ENCODE peak calls at places on chromosomes 7 and 10, in four cellular contexts. One of them, this sample, is unnamed. For H3K36me3, the result is how much of the 10 kb centered on the place peaks cover.

GRCh38 chr10:43282881-43283280 is 16.0 kb upstream of the RASGEF1A start:
- DNase-seq in Panc1: no peak
- DNase-seq in astrocyte: no peak
- DNase-seq in cardiac muscle cell: peak
- DNase-seq in this sample: no peak

GRCh38 chr7:151725844-151726770 is 150.8 kb downstream of the PRKAG2 start:
- DNase-seq in Panc1: no peak
- DNase-seq in astrocyte: no peak
- DNase-seq in cardiac muscle cell: no peak
- DNase-seq in this sample: no peak

GRCh38 chr10:97349752-97350117 is 15.2 kb upstream of the FRAT2 start:
- DNase-seq in Panc1: no peak
- DNase-seq in astrocyte: no peak
- DNase-seq in cardiac muscle cell: no peak
- DNase-seq in this sample: no peak

GRCh38 chr10:43827853-43828252 is 179.2 kb upstream of the ZNF32 start:
- DNase-seq in Panc1: no peak
- DNase-seq in astrocyte: no peak
- DNase-seq in cardiac muscle cell: no peak
- DNase-seq in this sample: no peak

GRCh38 chr7:20268832-20269231 is 51.6 kb upstream of the MACC1 start:
- DNase-seq in Panc1: no peak
- DNase-seq in astrocyte: peak
- DNase-seq in cardiac muscle cell: no peak
- DNase-seq in this sample: no peak

GRCh38 chr10:92480422-92480821 is 93.5 kb downstream of the IDE start:
- DNase-seq in Panc1: no peak
- DNase-seq in astrocyte: no peak
- DNase-seq in cardiac muscle cell: no peak
- DNase-seq in this sample: no peak

GRCh38 chr10:72322280-72323058 is 32.2 kb downstream of the DNAJB12 start:
- DNase-seq in Panc1: no peak
- DNase-seq in astrocyte: no peak
- DNase-seq in cardiac muscle cell: no peak
- DNase-seq in this sample: no peak

GRCh38 chr10:78861456-78862327 is 207.1 kb upstream of the ZMIZ1 start:
- DNase-seq in Panc1: no peak
- DNase-seq in astrocyte: no peak
- DNase-seq in cardiac muscle cell: peak
- DNase-seq in this sample: no peak

GRCh38 chr10:78981970-78982281 is 86.8 kb upstream of the ZMIZ1 start:
- DNase-seq in Panc1: no peak
- DNase-seq in astrocyte: no peak
- DNase-seq in cardiac muscle cell: no peak
- DNase-seq in this sample: no peak

GRCh38 chr10:116861796-116862195 is 12.5 kb downstream of the ENO4 start:
- DNase-seq in Panc1: no peak
- DNase-seq in astrocyte: no peak
- DNase-seq in cardiac muscle cell: no peak
- DNase-seq in this sample: no peak

GRCh38 chr7:33986951-33987948 is 81.9 kb downstream of the BMPER start:
- DNase-seq in Panc1: peak
- DNase-seq in astrocyte: peak
- DNase-seq in cardiac muscle cell: peak
- DNase-seq in this sample: peak

GRCh38 chr7:135685306-135686084 is 23.2 kb downstream of the STMP1 start:
- DNase-seq in Panc1: no peak
- DNase-seq in astrocyte: peak
- DNase-seq in cardiac muscle cell: no peak
- DNase-seq in this sample: no peak

GRCh38 chr7:132779164-132779563 is 202.9 kb upstream of the PLXNA4 start:
- DNase-seq in Panc1: no peak
- DNase-seq in astrocyte: no peak
- DNase-seq in cardiac muscle cell: no peak
- DNase-seq in this sample: no peak

GRCh38 chr7:992742-993607 is 10.0 kb downstream of the CYP2W1 start:
- DNase-seq in Panc1: peak
- DNase-seq in astrocyte: peak
- DNase-seq in cardiac muscle cell: peak
- DNase-seq in this sample: peak

GRCh38 chr10:72738476-72738875 is 46.5 kb downstream of the MCU start:
- DNase-seq in Panc1: no peak
- DNase-seq in astrocyte: no peak
- DNase-seq in cardiac muscle cell: peak
- DNase-seq in this sample: no peak

GRCh38 chr10:37758074-37758473 is 99.3 kb downstream of the ZNF248 start:
- DNase-seq in Panc1: no peak
- DNase-seq in astrocyte: no peak
- DNase-seq in cardiac muscle cell: no peak
- DNase-seq in this sample: no peak

GRCh38 chr7:116330961-116331360 is 120.6 kb downstream of the TES start:
- DNase-seq in Panc1: no peak
- DNase-seq in astrocyte: peak
- DNase-seq in cardiac muscle cell: peak
- DNase-seq in this sample: peak

GRCh38 chr10:30705625-30706149 is 76.1 kb upstream of the LYZL2 start:
- DNase-seq in Panc1: no peak
- DNase-seq in astrocyte: no peak
- DNase-seq in cardiac muscle cell: no peak
- DNase-seq in this sample: no peak

GRCh38 chr10:78528749-78529204 is 495.1 kb downstream of the RPS24 start:
- DNase-seq in Panc1: no peak
- DNase-seq in astrocyte: no peak
- DNase-seq in cardiac muscle cell: no peak
- DNase-seq in this sample: no peak

GRCh38 chr10:11776080-11776479 is 33.9 kb downstream of the ECHDC3 start:
- DNase-seq in Panc1: no peak
- DNase-seq in astrocyte: peak
- DNase-seq in cardiac muscle cell: no peak
- DNase-seq in this sample: no peak

GRCh38 chr10:30821994-30822692 is 192.6 kb upstream of the LYZL2 start:
- DNase-seq in Panc1: no peak
- DNase-seq in astrocyte: no peak
- DNase-seq in cardiac muscle cell: no peak
- DNase-seq in this sample: no peak

GRCh38 chr7:136687693-136688322 is 180.6 kb upstream of the CHRM2 start:
- DNase-seq in Panc1: peak
- DNase-seq in astrocyte: peak
- DNase-seq in cardiac muscle cell: peak
- DNase-seq in this sample: no peak

GRCh38 chr10:17445400-17445998 is 8.9 kb downstream of the ST8SIA6 start:
- DNase-seq in Panc1: no peak
- DNase-seq in astrocyte: no peak
- DNase-seq in cardiac muscle cell: no peak
- DNase-seq in this sample: no peak

GRCh38 chr10:97393034-97393573 is 8.0 kb downstream of the RRP12 start:
- DNase-seq in Panc1: no peak
- DNase-seq in astrocyte: no peak
- DNase-seq in cardiac muscle cell: no peak
- DNase-seq in this sample: no peak

GRCh38 chr7:131026297-131027003 is 292.4 kb upstream of the KLF14 start:
- DNase-seq in Panc1: no peak
- DNase-seq in astrocyte: peak
- DNase-seq in cardiac muscle cell: peak
- DNase-seq in this sample: no peak

GRCh38 chr7:19145429-19146201 is 394 bp upstream of the FERD3L start:
- DNase-seq in Panc1: no peak
- DNase-seq in astrocyte: no peak
- DNase-seq in cardiac muscle cell: no peak
- DNase-seq in this sample: no peak

GRCh38 chr10:36634916-36635315 is 490.5 kb upstream of the ANKRD30A start:
- DNase-seq in Panc1: no peak
- DNase-seq in astrocyte: peak
- DNase-seq in cardiac muscle cell: peak
- DNase-seq in this sample: peak

GRCh38 chr10:131979821-131980270 is 1.9 kb downstream of the BNIP3 start:
- DNase-seq in Panc1: no peak
- DNase-seq in astrocyte: no peak
- DNase-seq in cardiac muscle cell: peak
- DNase-seq in this sample: no peak

GRCh38 chr7:46534593-46535271 is 613.7 kb upstream of the IGFBP3 start:
- DNase-seq in Panc1: no peak
- DNase-seq in astrocyte: peak
- DNase-seq in cardiac muscle cell: peak
- DNase-seq in this sample: no peak

GRCh38 chr10:86300399-86300925 is 66.1 kb downstream of the GRID1 start:
- DNase-seq in Panc1: no peak
- DNase-seq in astrocyte: no peak
- DNase-seq in cardiac muscle cell: no peak
- DNase-seq in this sample: no peak

GRCh38 chr7:108497082-108497725 is 28.7 kb downstream of the PNPLA8 start:
- DNase-seq in Panc1: peak
- DNase-seq in astrocyte: peak
- DNase-seq in cardiac muscle cell: peak
- DNase-seq in this sample: no peak

GRCh38 chr7:86667732-86668131 is 24.0 kb downstream of the GRM3 start:
- DNase-seq in Panc1: no peak
- DNase-seq in astrocyte: no peak
- DNase-seq in cardiac muscle cell: no peak
- DNase-seq in this sample: no peak

GRCh38 chr10:17200885-17201164 is 647 bp downstream of the TRDMT1 start:
- DNase-seq in Panc1: no peak
- DNase-seq in astrocyte: peak
- DNase-seq in cardiac muscle cell: peak
- DNase-seq in this sample: no peak

GRCh38 chr7:128217030-128217805 is 23.9 kb upstream of the LEP start:
- DNase-seq in Panc1: no peak
- DNase-seq in astrocyte: peak
- DNase-seq in cardiac muscle cell: peak
- DNase-seq in this sample: peak

GRCh38 chr10:60627778-60628773 is 150.2 kb upstream of the CDK1 start:
- DNase-seq in Panc1: no peak
- DNase-seq in astrocyte: no peak
- DNase-seq in cardiac muscle cell: no peak
- DNase-seq in this sample: no peak

DNA sequence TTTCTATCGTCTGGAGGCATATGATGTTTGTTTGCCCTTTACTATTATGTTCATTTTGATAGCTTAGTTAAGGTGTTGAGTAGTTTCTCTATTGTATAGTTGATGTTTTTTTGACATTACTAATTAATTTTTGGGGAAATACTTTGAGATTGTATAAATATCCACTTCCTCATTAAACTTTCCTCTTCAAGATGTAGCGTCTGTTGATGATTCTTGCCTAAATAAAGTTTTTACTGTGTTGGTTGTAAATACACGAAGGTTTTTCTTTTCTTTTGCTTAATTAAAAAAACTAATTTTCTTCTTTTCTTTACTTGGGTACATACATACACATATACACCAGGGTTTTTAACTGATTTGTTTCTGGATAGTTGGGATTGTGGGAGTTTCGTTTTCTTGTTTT is 8.5 kb downstream of the KMT2E start:
- DNase-seq in Panc1: no peak
- DNase-seq in astrocyte: no peak
- DNase-seq in cardiac muscle cell: no peak
- DNase-seq in this sample: no peak
- H3K4me3 ChIP-seq in Panc1: no peak
- H3K4me3 ChIP-seq in astrocyte: no peak
- H3K4me3 ChIP-seq in cardiac muscle cell: no peak
- H3K4me3 ChIP-seq in this sample: no peak

GRCh38 chr10:118324140-118324539 is 18.0 kb downstream of the FAM204A start:
- DNase-seq in Panc1: no peak
- DNase-seq in astrocyte: no peak
- DNase-seq in cardiac muscle cell: no peak
- DNase-seq in this sample: no peak

GRCh38 chr10:118321724-118322575 is 20.2 kb downstream of the FAM204A start:
- DNase-seq in Panc1: no peak
- DNase-seq in astrocyte: no peak
- DNase-seq in cardiac muscle cell: no peak
- DNase-seq in this sample: no peak
- H3K36me3 ChIP-seq in Panc1: under half
- H3K36me3 ChIP-seq in astrocyte: under half
- H3K36me3 ChIP-seq in cardiac muscle cell: under half
- H3K36me3 ChIP-seq in this sample: under half

DNA sequence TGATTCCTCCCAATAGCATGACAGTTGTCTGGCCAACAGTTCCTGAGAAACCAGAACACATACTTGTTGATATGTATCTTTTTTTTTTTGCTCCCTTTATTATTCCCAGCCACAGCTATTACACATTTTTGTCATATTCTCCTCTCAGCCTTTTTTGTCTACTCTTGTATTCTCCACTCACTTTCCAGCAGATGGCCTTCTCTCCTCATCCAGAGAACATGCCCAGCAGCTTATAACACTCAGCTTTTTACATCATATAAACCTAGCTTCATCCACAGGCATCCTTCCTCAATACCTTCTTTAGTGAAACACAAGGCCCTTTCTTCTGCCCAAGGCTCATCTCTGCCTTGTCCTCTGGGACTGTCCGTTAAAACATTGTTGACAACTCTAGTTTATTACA is 101.7 kb downstream of the ORC5 start:
- DNase-seq in Panc1: no peak
- DNase-seq in astrocyte: no peak
- DNase-seq in cardiac muscle cell: peak
- DNase-seq in this sample: no peak
- TF ChIP-seq CTCF in Panc1: peak
- TF ChIP-seq CTCF in astrocyte: no peak
- TF ChIP-seq CTCF in cardiac muscle cell: peak
- TF ChIP-seq CTCF in this sample: peak

GRCh38 chr7:144835166-144835611 is 664 bp downstream of the TPK1 start:
- DNase-seq in Panc1: peak
- DNase-seq in astrocyte: peak
- DNase-seq in cardiac muscle cell: peak
- DNase-seq in this sample: no peak

GRCh38 chr7:144835668-144836544 is at the start of gene TPK1:
- DNase-seq in Panc1: peak
- DNase-seq in astrocyte: peak
- DNase-seq in cardiac muscle cell: peak
- DNase-seq in this sample: peak

GRCh38 chr7:144834516-144835165 is 1.2 kb downstream of the TPK1 start:
- DNase-seq in Panc1: no peak
- DNase-seq in astrocyte: no peak
- DNase-seq in cardiac muscle cell: peak
- DNase-seq in this sample: no peak

GRCh38 chr7:144830811-144831210 is 5.0 kb downstream of the TPK1 start:
- DNase-seq in Panc1: no peak
- DNase-seq in astrocyte: peak
- DNase-seq in cardiac muscle cell: peak
- DNase-seq in this sample: no peak

GRCh38 chr7:144836545-144836842 is 641 bp upstream of the TPK1 start:
- DNase-seq in Panc1: no peak
- DNase-seq in astrocyte: no peak
- DNase-seq in cardiac muscle cell: no peak
- DNase-seq in this sample: no peak
- H3K4me3 ChIP-seq in Panc1: peak
- H3K4me3 ChIP-seq in astrocyte: no peak
- H3K4me3 ChIP-seq in cardiac muscle cell: peak
- H3K4me3 ChIP-seq in this sample: no peak

DNA sequence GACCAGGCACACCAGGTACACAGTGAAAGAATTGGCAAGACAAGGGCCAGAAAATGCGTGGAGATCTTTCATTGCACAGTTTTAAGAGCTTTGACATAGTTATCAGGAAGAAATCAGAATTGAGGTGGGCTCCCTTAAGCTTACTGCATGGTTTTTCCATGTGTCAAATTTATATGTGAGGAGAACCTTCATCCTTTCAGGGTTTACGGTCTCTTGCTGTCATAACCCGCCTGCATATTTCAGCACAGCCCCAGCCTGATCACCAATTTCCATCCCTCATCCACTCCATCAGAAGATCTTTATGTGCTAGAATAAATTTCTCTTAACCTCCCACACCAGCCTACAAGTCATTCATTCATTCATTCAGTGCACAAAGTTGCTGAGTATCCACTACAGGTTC is 373.1 kb downstream of the KCNMA1 start:
- DNase-seq in Panc1: no peak
- DNase-seq in astrocyte: no peak
- DNase-seq in cardiac muscle cell: no peak
- DNase-seq in this sample: no peak
- H3K36me3 ChIP-seq in Panc1: under half
- H3K36me3 ChIP-seq in astrocyte: under half
- H3K36me3 ChIP-seq in cardiac muscle cell: under half
- H3K36me3 ChIP-seq in this sample: under half